ENCODE peak calls at places on chromosomes 13 and 19, in four cellular contexts. C, O, Y and B are unnamed samples.

GRCh38 chr13:38862443-38862842 is 128.2 kb downstream of the STOML3 start:
- DNase-seq in C (no peak), O (no peak), Y (no peak), B (no peak)

GRCh38 chr19:17468302-17469091 is 1.8 kb upstream of the SLC27A1 start:
- DNase-seq in C (no peak), O (no peak), Y (no peak), B (no peak)

GRCh38 chr13:44449999-44450821 is 76.6 kb downstream of the SERP2 start:
- DNase-seq in C (peak; percentile 42), O (no peak), Y (no peak), B (no peak)

GRCh38 chr19:897442-898039 is 4.3 kb downstream of the RNU6-9 start:
- DNase-seq in C (no peak), O (peak; percentile 66), Y (no peak), B (no peak)

GRCh38 chr19:22609630-22610029 is 24.5 kb upstream of the ZNF492 start:
- DNase-seq in C (no peak), O (no peak), Y (no peak), B (no peak)

GRCh38 chr13:23876265-23876664 is 12.9 kb downstream of the MIPEP start:
- DNase-seq in C (no peak), O (no peak), Y (no peak), B (no peak)

GRCh38 chr19:1213391-1214286 is 8.1 kb downstream of the STK11 start:
- DNase-seq in C (no peak), O (no peak), Y (peak; percentile 47), B (no peak)

GRCh38 chr19:2064788-2065524 is 13.9 kb upstream of the MKNK2 start:
- DNase-seq in C (no peak), O (no peak), Y (no peak), B (no peak)

GRCh38 chr13:97015661-97016350 is 21.5 kb upstream of the OXGR1 start:
- DNase-seq in C (no peak), O (no peak), Y (no peak), B (no peak)
- TF ChIP-seq TCF7 in C (no peak), O (no peak), Y (peak; percentile 96), B (no peak)

DNA sequence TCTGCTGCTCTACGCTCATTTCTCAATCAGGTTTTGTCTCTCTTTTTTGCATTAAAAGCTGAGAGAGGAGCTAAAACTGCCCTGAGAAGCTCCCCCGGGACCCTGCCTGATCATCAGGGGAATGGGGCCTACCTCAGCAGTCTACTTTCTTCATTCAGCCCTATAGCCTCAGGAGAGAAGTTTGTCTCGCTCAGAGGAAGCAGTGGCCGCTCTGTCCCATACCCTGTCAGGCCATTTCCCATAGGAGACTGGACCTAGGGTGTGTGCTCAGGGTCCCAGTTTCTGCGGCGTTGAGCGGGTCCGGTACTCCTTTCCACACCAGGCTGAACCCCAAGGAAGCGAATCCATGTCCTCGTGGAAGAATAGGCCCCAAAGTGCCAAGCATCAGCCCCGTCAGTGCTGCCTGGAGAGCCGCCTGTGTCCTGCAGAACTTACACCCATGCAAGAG is 21.7 kb downstream of the UBE2L5 start:
- DNase-seq in C (no peak), O (no peak), Y (no peak), B (no peak)
- TF ChIP-seq TCF7 in C (no peak), O (no peak), Y (no peak), B (no peak)

DNA sequence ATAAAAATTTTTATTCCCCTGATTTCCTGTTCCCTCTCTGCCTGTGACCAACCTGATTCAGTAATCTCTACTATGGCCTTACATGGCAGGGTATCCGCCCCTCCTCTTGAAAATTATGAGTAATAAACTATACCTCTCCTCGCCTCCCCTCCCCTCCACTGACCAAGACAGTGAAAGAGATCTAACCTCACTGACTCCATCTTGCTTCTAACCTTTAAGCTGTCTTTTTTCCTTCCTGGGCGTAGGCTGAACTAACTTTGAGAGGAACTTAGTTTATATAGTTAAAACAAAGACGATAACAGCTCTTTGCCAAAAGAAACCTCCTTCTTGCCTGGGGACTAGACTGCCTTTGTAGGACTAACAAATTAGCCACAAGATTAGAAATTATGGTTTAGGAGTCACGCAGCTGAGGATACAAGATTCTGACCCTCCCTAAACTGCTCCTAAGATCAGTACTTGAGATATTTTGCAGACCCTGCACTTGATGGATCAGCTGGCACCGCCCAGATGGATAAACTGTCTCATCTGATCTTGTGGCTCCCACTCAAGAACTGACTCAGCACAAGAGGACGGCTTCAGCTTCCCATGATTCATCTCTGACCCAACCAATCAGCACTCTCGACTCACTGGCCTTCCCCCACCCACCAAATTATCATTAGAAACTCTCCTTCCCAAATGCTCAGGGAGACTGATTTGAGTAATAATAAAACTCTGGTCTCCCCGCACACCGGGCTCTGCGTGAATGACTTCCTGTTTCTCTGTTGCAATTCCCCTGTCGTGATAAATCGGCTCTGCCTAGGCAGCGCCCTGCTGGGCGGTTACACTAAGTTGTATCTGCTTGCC is 187.1 kb downstream of the TDRD3 start:
- DNase-seq in C (no peak), O (peak; percentile 66), Y (no peak), B (peak; percentile 61)
- TF ChIP-seq TCF7 in C (no peak), O (no peak), Y (no peak), B (no peak)

GRCh38 chr13:67402546-67402945 is 172.4 kb upstream of the PCDH9 start:
- DNase-seq in C (no peak), O (no peak), Y (no peak), B (no peak)
- TF ChIP-seq TCF7 in C (no peak), O (no peak), Y (no peak), B (no peak)